ENCODE peak calls at places on chromosomes 6 and 20, in four cellular contexts. X, V, J and Q are unnamed samples.

GRCh38 chr20:25289886-25290597 is 42.2 kb downstream of the PYGB start:
- DNase-seq in X (no peak), J (no peak), V (no peak), Q (no peak)

GRCh38 chr6:19757036-19757435 is 80.1 kb upstream of the ID4 start:
- DNase-seq in X (no peak), J (peak; percentile 58), V (no peak), Q (no peak)

GRCh38 chr20:50967621-50968020 is 9.0 kb downstream of the MOCS3 start:
- DNase-seq in J (no peak), V (no peak), X (no peak), Q (no peak)

GRCh38 chr6:63764318-63764916 is 128.8 kb downstream of the PHF3 start:
- DNase-seq in V (peak; percentile 54), J (peak; percentile 65), X (no peak), Q (no peak)

GRCh38 chr6:85049282-85049681 is 284.9 kb upstream of the TBX18 start:
- DNase-seq in J (no peak), V (no peak), X (no peak), Q (no peak)

GRCh38 chr6:155310596-155310995 is 3.7 kb downstream of the TFB1M start:
- DNase-seq in V (no peak), X (no peak), J (no peak), Q (no peak)

GRCh38 chr6:124688369-124688768 is 273.9 kb upstream of the RNF217 start:
- DNase-seq in X (no peak), J (no peak), V (no peak), Q (no peak)

GRCh38 chr6:7684843-7685242 is 41.1 kb upstream of the BMP6 start:
- DNase-seq in X (peak; percentile 85), J (no peak), V (no peak), Q (no peak)

GRCh38 chr20:15763344-15763743 is 809.9 kb downstream of the KIF16B start:
- DNase-seq in X (no peak), J (no peak), V (no peak), Q (no peak)

GRCh38 chr6:169046483-169047192 is 207.0 kb downstream of the THBS2 start:
- DNase-seq in V (no peak), X (no peak), J (no peak), Q (no peak)

GRCh38 chr6:53581161-53581560 is 36.3 kb upstream of the GCLC start:
- DNase-seq in J (no peak), V (no peak), X (no peak), Q (peak; percentile 22)

GRCh38 chr6:55578537-55579363 is at the start of gene HMGCLL1:
- DNase-seq in X (peak; percentile 85), J (no peak), V (no peak), Q (peak; percentile 82)

GRCh38 chr6:28742668-28743270 is 181.0 kb downstream of the TRIM27 start:
- DNase-seq in V (peak; percentile 97), J (peak; percentile 59), X (peak; percentile 85), Q (no peak)

GRCh38 chr6:29965873-29966601 is 23.7 kb downstream of the HLA-A start:
- DNase-seq in X (no peak), J (peak; percentile 95), V (peak; percentile 82), Q (no peak)

GRCh38 chr20:49539481-49540231 is 28.3 kb downstream of the PTGIS start:
- DNase-seq in V (no peak), J (no peak), X (no peak), Q (no peak)

GRCh38 chr6:25250878-25251277 is 28.3 kb upstream of the CARMIL1 start:
- DNase-seq in J (no peak), V (no peak), X (no peak), Q (no peak)

GRCh38 chr20:33789109-33789857 is 21.9 kb upstream of the CHMP4B start:
- DNase-seq in J (peak; percentile 83), X (no peak), V (peak; percentile 37), Q (no peak)

GRCh38 chr6:26121141-26122004 is 34.1 kb downstream of the HFE start:
- DNase-seq in V (peak; percentile 72), X (no peak), J (peak; percentile 93), Q (no peak)

GRCh38 chr20:57465943-57466342 is 59.0 kb downstream of the CTCFL start:
- DNase-seq in V (peak; percentile 32), J (no peak), X (no peak), Q (no peak)

GRCh38 chr20:62368629-62369507 is 1.8 kb upstream of the LAMA5 start:
- DNase-seq in V (peak; percentile 74), X (peak; percentile 90), J (peak; percentile 94), Q (peak; percentile 48)

GRCh38 chr6:84089552-84089951 is 56.0 kb downstream of the MRAP2 start:
- DNase-seq in V (no peak), J (no peak), X (no peak), Q (no peak)

GRCh38 chr20:49866051-49866450 is 49.3 kb downstream of the SPATA2 start:
- DNase-seq in J (no peak), V (no peak), X (no peak), Q (no peak)

GRCh38 chr6:140475086-140475485 is 1100.6 kb upstream of the CITED2 start:
- DNase-seq in X (no peak), V (no peak), J (no peak), Q (no peak)

GRCh38 chr20:5741089-5741488 is 9.1 kb upstream of the SHLD1 start:
- DNase-seq in V (peak; percentile 83), X (no peak), J (no peak), Q (no peak)

GRCh38 chr6:157892363-157892878 is 69.4 kb downstream of the SNX9 start:
- DNase-seq in V (peak; percentile 69), J (no peak), X (no peak), Q (no peak)
- TF ChIP-seq ELF4 in V (no peak), J (no peak), X (no peak), Q (no peak)

GRCh38 chr6:4870821-4871494 is 94.8 kb downstream of the CDYL start:
- DNase-seq in X (no peak), V (no peak), J (no peak), Q (no peak)
- TF ChIP-seq ELF4 in X (no peak), V (no peak), J (no peak), Q (no peak)

DNA sequence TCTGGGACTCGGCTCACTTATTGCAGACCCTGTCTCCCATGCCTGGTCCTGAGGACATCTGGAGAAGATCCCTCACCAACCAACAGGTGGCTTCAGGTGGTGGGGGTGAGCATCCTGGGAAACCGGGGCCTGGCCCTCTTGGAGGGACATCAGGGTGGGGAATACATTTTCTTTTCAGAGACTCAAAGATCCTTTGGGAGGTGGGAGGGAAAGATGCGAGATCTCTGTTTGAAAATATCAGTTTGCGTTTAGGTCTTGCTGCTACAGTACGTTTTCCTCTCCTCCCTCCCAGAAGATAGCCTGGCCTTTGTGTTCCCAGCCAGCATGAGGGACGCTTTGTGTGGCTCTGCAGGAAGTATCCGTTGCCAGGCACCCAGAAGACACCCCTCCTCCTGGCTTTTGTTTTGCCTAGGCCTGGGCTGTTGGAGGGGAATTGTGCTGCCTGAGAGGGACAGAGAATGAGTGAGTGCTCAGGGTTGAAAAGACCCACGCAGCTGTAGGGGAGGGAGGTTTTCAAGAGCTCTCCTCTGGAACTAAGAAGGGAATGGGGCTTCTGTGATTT is 21.8 kb upstream of the SLC2A12 start:
- DNase-seq in J (peak; percentile 9), X (peak; percentile 75), V (no peak), Q (no peak)
- TF ChIP-seq ELF4 in J (no peak), X (no peak), V (no peak), Q (no peak)

GRCh38 chr20:18773566-18773965 is 40.0 kb upstream of the SCP2D1 start:
- DNase-seq in J (no peak), V (no peak), X (no peak), Q (no peak)

DNA sequence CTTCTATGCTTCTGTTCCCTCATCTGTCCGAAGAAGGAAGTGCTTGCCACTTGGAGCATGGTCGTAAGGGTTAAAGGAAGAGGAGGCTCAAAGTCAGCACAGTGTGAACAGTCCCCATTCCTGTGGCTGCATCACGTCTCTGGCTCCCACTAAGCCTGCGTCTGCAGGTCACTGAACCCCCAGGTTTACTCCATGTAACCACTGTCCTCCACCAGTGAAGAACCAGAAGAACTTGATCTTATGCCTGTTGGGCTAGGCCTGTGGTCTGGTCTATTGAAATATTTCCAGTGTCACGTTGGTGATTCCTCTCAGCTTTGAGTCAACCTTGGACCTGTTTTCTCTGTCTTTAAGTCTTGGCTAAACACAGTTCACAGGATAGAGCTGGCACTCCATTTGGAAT is 45.9 kb upstream of the SCP2D1 start:
- DNase-seq in V (no peak), J (no peak), X (no peak), Q (no peak)
- TF ChIP-seq ELF4 in V (no peak), J (no peak), X (no peak), Q (no peak)

DNA sequence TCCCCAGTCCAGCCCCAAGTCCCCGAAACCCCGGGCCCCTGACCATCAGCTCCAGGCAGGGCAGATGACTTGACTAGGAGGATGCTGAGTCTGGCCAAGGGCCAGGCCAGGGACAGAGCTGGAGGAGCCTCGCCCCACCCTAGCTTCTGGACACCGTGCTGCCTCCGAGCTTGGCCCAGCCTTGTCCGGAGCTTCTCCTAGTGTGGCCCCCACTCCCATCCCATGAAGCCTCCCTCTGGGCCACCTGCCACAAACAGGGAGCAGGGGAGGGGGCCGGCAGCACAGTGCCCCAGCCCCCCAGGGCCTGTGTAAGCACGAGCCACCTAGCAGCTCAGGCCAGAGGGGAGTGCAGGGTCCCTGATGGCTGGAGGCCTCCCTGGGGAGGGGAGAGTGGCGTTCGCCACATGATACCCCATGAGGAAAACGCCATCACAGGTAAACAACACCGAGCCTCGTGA is 5.3 kb downstream of the EEF1A2 start:
- DNase-seq in J (no peak), X (no peak), V (no peak), Q (no peak)
- TF ChIP-seq ELF4 in J (no peak), X (no peak), V (no peak), Q (no peak)

GRCh38 chr6:41302638-41303037 is 16.2 kb upstream of the TREM1 start:
- DNase-seq in J (no peak), X (no peak), V (no peak), Q (no peak)

DNA sequence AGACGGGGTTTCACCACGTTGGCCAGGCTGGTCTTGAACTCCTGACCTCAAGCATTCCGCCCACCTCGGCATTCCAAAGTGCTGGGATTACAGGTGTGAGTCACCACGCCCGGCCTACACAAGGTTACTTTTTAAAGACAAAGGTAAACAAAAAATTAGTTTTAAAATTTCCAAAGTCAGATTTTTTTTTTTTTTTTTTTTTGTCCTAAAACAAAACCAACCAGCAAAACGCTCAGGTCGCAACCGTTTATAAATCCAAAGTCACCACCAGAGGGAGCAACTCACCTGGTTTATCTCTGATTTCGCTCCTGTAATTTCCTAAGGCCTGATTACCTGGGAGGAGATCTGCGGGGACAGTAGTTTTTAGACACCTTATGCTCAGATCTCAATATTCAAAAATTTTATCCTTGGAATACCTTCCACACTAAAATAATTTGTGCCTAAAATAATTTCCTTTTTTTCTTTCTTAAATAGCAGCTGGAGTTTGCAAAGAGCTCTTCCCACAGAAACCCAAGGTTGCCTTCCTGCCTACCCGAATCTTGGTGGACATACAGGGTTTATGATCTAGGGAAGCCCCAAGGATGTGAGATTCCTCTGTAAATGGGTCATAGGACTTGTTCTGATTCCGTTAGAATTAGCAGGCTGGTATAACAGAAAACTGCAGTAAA is 19.8 kb upstream of the TREM1 start:
- DNase-seq in V (peak; percentile 76), J (peak; percentile 70), X (peak; percentile 53), Q (peak; percentile 51)
- TF ChIP-seq ELF4 in V (no peak), J (no peak), X (no peak), Q (no peak)

GRCh38 chr6:133834472-133835170 is 54.3 kb upstream of the TCF21 start:
- DNase-seq in X (no peak), J (no peak), V (no peak), Q (no peak)
- TF ChIP-seq ELF4 in X (no peak), J (no peak), V (no peak), Q (no peak)